ENCODE peak calls at places on chromosomes 2 and 18, in six cellular contexts. E, F, K, Q, Y and G are unnamed samples.

GRCh38 chr18:12476955-12477354 is 69.2 kb downstream of the PRELID3A start:
- DNase-seq in E (no peak), F (no peak), K (no peak), Q (no peak), Y (no peak), G (no peak)

GRCh38 chr2:218369374-218369773 is 12.7 kb upstream of the SLC11A1 start:
- DNase-seq in E (peak), F (no peak), K (peak), Q (no peak), Y (no peak), G (no peak)

GRCh38 chr2:37168217-37168981 is 11.6 kb upstream of the EIF2AK2 start:
- DNase-seq in E (no peak), F (no peak), K (no peak), Q (peak), Y (peak), G (peak)

GRCh38 chr2:148982282-148982681 is 56.2 kb upstream of the LYPD6B start:
- DNase-seq in E (no peak), F (no peak), K (no peak), Q (no peak), Y (no peak), G (no peak)

GRCh38 chr2:69387770-69388481 is 899 bp upstream of the GFPT1 start:
- DNase-seq in E (no peak), F (no peak), K (no peak), Q (no peak), Y (no peak), G (no peak)

GRCh38 chr2:55862269-55862668 is 61.3 kb downstream of the EFEMP1 start:
- DNase-seq in E (no peak), F (no peak), K (no peak), Q (peak), Y (no peak), G (no peak)

GRCh38 chr2:189210250-189211075 is 30.9 kb upstream of the COL5A2 start:
- DNase-seq in E (peak), F (no peak), K (no peak), Q (peak), Y (no peak), G (no peak)

GRCh38 chr2:30444283-30444682 is 2.8 kb upstream of the LCLAT1 start:
- DNase-seq in E (no peak), F (no peak), K (no peak), Q (peak), Y (no peak), G (no peak)

GRCh38 chr2:158953454-158953853 is 15.0 kb upstream of the TANC1 start:
- DNase-seq in E (peak), F (no peak), K (no peak), Q (peak), Y (peak), G (no peak)

GRCh38 chr2:188327518-188328205 is 36.0 kb downstream of the GULP1 start:
- DNase-seq in E (no peak), F (no peak), K (no peak), Q (no peak), Y (no peak), G (no peak)

GRCh38 chr2:45833968-45834344 is 182.5 kb downstream of the PRKCE start:
- DNase-seq in E (no peak), F (no peak), K (no peak), Q (no peak), Y (no peak), G (no peak)

GRCh38 chr2:172085460-172086159 is at the start of gene DLX1:
- DNase-seq in E (peak), F (no peak), K (peak), Q (no peak), Y (no peak), G (no peak)

GRCh38 chr2:23449413-23449812 is 64.4 kb downstream of the KLHL29 start:
- DNase-seq in E (no peak), F (no peak), K (no peak), Q (no peak), Y (no peak), G (no peak)

GRCh38 chr2:133780099-133780996 is 212.1 kb upstream of the NCKAP5 start:
- DNase-seq in E (peak), F (no peak), K (peak), Q (peak), Y (peak), G (peak)

GRCh38 chr18:36066001-36066400 is 1.4 kb downstream of the RPRD1A start:
- DNase-seq in E (no peak), F (no peak), K (no peak), Q (peak), Y (no peak), G (no peak)

GRCh38 chr2:144712277-144712944 is 192.5 kb upstream of the ZEB2 start:
- DNase-seq in E (no peak), F (no peak), K (no peak), Q (peak), Y (no peak), G (no peak)

GRCh38 chr2:42239289-42239661 is 70.1 kb downstream of the EML4 start:
- DNase-seq in E (no peak), F (no peak), K (no peak), Q (no peak), Y (no peak), G (no peak)

GRCh38 chr2:160486341-160486740 is 7.3 kb downstream of the RBMS1 start:
- DNase-seq in E (no peak), F (no peak), K (no peak), Q (peak), Y (no peak), G (no peak)

GRCh38 chr18:3422905-3423304 is 27.1 kb upstream of the TGIF1 start:
- DNase-seq in E (no peak), F (no peak), K (no peak), Q (no peak), Y (no peak), G (no peak)

GRCh38 chr2:71620116-71620515 is 166.8 kb downstream of the DYSF start:
- DNase-seq in E (no peak), F (no peak), K (no peak), Q (no peak), Y (no peak), G (no peak)

GRCh38 chr2:113084249-113085000 is 16.7 kb downstream of the IL1F10 start:
- DNase-seq in E (no peak), F (no peak), K (no peak), Q (peak), Y (peak), G (no peak)